ENCODE peak calls at places on chromosomes 16 and 17, in five cellular contexts. P is HCT116, J is H1, A is K562, C is HepG2. X is an unnamed sample.

GRCh38 chr16:73735018-73735417 is 561.6 kb upstream of the PSMD7 start:
- DNase-seq in J (no peak), A (no peak), C (peak), P (no peak), X (peak)

GRCh38 chr16:74738134-74738541 is 36.5 kb downstream of the FA2H start:
- DNase-seq in C (no peak), A (peak), P (peak), J (no peak), X (no peak)

GRCh38 chr16:71540-72341 is 690 bp downstream of the RHBDF1 start:
- DNase-seq in A (peak), C (peak), J (peak), P (peak), X (no peak)

GRCh38 chr17:31596382-31597323 is 205.2 kb downstream of the RAB11FIP4 start:
- DNase-seq in A (no peak), J (no peak), C (peak), P (peak), X (peak)

GRCh38 chr16:50815382-50815781 is 73.5 kb downstream of the CYLD start:
- DNase-seq in P (no peak), J (peak), A (no peak), C (no peak), X (no peak)

GRCh38 chr17:69414408-69415274 is at the start of gene MAP2K6:
- DNase-seq in J (peak), C (peak), A (peak), P (no peak), X (peak)

GRCh38 chr17:27506348-27507218 is 50.3 kb downstream of the KSR1 start:
- DNase-seq in A (peak), C (no peak), J (no peak), P (no peak), X (peak)

GRCh38 chr17:70521821-70522256 is 352.5 kb downstream of the KCNJ2 start:
- DNase-seq in C (no peak), J (no peak), P (no peak), A (no peak), X (no peak)

GRCh38 chr17:80295146-80295545 is 34.5 kb downstream of the RNF213 start:
- DNase-seq in J (no peak), C (no peak), A (no peak), P (no peak), X (no peak)

GRCh38 chr17:2181206-2181983 is 122.2 kb downstream of the SMG6 start:
- DNase-seq in C (no peak), J (no peak), P (no peak), A (no peak), X (no peak)

GRCh38 chr17:28180449-28180848 is 138.0 kb downstream of the NLK start:
- DNase-seq in A (no peak), P (no peak), C (no peak), J (no peak), X (no peak)

GRCh38 chr16:31322500-31322899 is 32.5 kb upstream of the ITGAX start:
- DNase-seq in P (no peak), A (no peak), J (no peak), C (no peak), X (no peak)

GRCh38 chr16:86029131-86029741 is 130.3 kb downstream of the IRF8 start:
- DNase-seq in P (no peak), A (no peak), J (no peak), C (no peak), X (no peak)

GRCh38 chr17:45302649-45303173 is 14.1 kb downstream of the MAP3K14 start:
- DNase-seq in P (no peak), A (no peak), C (no peak), J (no peak), X (peak)

GRCh38 chr17:56598471-56598870 is 5.0 kb downstream of the NOG start:
- DNase-seq in J (no peak), A (no peak), C (no peak), P (no peak), X (no peak)

GRCh38 chr17:2684549-2684948 is 27.0 kb downstream of the CLUH start:
- DNase-seq in C (no peak), A (no peak), P (no peak), J (no peak), X (no peak)

GRCh38 chr16:66360624-66361324 is 5.7 kb upstream of the CDH5 start:
- DNase-seq in A (no peak), C (no peak), J (no peak), P (no peak), X (no peak)

GRCh38 chr16:66358231-66358630 is 8.3 kb upstream of the CDH5 start:
- DNase-seq in P (no peak), J (no peak), C (no peak), A (no peak), X (no peak)

GRCh38 chr16:66359012-66359411 is 7.5 kb upstream of the CDH5 start:
- DNase-seq in C (no peak), A (no peak), J (no peak), P (no peak), X (no peak)

GRCh38 chr16:66361604-66362135 is 4.8 kb upstream of the CDH5 start:
- DNase-seq in A (no peak), P (no peak), C (no peak), J (no peak), X (no peak)

GRCh38 chr16:66359811-66360608 is 6.5 kb upstream of the CDH5 start:
- DNase-seq in C (no peak), A (no peak), J (no peak), P (no peak), X (no peak)
- H3K27ac ChIP-seq in C (no peak), A (no peak), J (no peak), P (no peak), X (no peak)

GRCh38 chr17:40113961-40114272 is 7.9 kb upstream of the MSL1 start:
- DNase-seq in C (no peak), J (no peak), A (no peak), P (no peak), X (no peak)
- TF ChIP-seq SP1 in C (no peak), J (no peak), A (no peak), P (no peak), X (no peak)

DNA sequence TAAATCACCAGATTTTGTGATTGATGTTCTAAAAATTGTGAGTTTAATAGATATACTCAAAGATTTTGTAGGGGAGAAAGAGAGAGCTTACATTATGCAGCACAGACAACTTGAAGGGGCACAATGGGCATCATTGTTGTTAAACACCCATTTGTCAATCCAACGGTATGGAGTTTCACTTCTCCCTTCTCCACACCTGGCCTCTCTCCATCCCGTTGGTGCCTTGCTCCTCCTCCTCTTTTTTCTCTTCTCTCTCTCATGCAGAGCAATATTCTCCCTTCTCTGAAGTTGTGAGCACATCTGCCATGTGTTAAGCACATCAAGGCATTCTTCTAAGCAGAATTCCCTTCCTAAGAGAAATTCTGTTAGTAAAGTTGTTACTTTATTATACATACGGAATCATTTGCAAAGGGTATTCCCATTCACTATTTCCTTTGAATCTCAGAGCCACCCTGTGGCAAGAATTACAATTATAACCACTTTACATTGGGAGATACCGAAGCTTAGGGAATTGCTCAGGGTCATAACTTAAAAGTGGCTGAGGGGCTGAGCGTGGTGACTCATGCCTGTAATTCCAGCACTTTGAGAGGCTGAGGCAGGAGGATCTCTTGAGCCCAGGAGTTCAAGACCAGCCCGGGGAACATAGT is 40.5 kb upstream of the SKAP1 start:
- DNase-seq in J (no peak), P (peak), A (no peak), C (no peak), X (no peak)
- H3K27ac ChIP-seq in J (no peak), P (peak), A (no peak), C (no peak), X (no peak)

DNA sequence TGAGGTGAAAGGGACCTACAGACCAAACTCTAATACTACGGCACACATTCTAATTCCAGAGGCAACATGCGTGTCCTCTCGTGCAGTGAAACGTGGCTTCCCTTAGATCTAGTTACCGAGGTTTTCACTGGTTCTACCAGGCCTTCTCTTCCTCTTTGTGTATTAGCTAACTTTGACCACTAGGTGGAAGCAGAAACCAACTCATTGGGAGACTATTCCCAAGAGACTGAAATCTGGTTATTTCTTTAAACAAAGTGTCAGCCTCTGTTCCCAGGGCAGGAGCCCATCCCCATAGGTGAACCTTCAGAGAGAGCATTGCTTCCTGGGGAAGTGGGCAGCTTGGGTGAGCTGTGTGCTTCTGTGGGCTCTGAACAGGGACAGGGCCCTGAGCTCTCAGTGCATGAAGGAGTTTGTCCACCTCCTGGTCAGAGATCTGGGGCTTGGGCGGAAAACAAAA is 19.7 kb upstream of the RCVRN start:
- DNase-seq in J (no peak), P (peak), C (peak), A (peak), X (peak)
- TF ChIP-seq SP1 in J (no peak), P (no peak), C (no peak), A (no peak), X (no peak)

GRCh38 chr16:89613954-89614459 is 565 bp downstream of the DPEP1 start:
- DNase-seq in J (no peak), P (no peak), C (no peak), A (no peak), X (no peak)
- H3K27ac ChIP-seq in J (no peak), P (no peak), C (no peak), A (no peak), X (no peak)

GRCh38 chr17:72603346-72604242 is 482.8 kb downstream of the SOX9 start:
- DNase-seq in A (no peak), C (no peak), P (no peak), J (no peak), X (no peak)
- TF ChIP-seq SP1 in A (no peak), C (no peak), P (no peak), J (no peak), X (no peak)

DNA sequence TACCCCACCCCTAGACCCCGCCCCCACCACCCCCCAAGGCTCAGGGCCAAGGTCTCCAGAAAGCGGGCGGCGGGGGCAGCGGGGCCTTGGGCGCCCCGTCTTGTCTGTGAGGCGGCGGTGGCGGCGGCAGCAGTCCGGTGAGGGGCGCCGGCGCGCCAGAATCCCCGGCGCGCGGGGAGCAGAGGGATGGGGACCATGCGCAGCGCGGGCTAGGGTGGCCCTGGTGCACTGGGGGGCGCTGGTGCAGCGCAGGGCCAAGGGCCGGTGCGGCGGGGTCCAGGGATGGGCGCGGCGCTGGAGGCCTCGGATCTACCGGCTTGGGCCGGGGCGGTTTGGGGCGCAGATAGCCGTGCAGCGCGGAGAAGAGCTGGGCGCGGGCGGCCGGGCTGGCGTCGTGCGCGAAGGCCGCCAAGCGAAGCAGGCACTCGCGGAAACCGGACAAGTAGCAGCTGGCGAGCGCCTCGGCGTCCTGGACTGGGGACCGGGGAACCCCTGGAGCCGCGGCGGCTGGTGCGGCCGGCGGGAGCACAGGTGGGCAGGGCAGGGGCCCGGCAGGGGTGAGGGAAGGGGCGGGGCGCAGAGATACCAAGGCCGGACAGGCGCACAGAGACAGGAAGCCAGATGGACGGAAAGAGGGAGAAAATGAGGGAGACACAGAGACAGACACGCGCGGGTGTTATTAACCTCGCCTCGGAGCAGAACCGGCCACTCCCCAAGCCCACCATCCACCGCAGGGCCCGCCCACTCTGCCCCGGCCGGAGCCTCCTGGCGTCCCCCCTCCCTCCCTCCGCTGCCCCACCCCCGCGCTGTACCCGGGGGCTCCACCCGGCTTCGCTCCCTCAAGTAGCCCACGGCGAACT is 2.1 kb downstream of the HES7 start:
- DNase-seq in A (peak), J (peak), P (peak), C (no peak), X (no peak)
- H3K27ac ChIP-seq in A (no peak), J (no peak), P (peak), C (no peak), X (no peak)

GRCh38 chr16:8919934-8920465 is 37.8 kb downstream of the LITAFD start:
- DNase-seq in A (no peak), J (no peak), C (no peak), P (no peak), X (no peak)
- TF ChIP-seq SP1 in A (no peak), J (no peak), C (no peak), P (no peak), X (no peak)

GRCh38 chr16:88810166-88810867 is 1.4 kb downstream of the APRT start:
- DNase-seq in P (no peak), A (peak), C (no peak), J (no peak), X (no peak)

GRCh38 chr16:88811600-88811849 is 203 bp downstream of the APRT start:
- DNase-seq in J (no peak), P (no peak), C (no peak), A (no peak), X (no peak)

GRCh38 chr16:88809068-88809675 is 2.6 kb downstream of the APRT start:
- DNase-seq in P (no peak), J (no peak), C (no peak), A (no peak), X (no peak)

GRCh38 chr16:88810868-88811599 is 694 bp downstream of the APRT start:
- DNase-seq in J (no peak), C (peak), A (peak), P (peak), X (no peak)

DNA sequence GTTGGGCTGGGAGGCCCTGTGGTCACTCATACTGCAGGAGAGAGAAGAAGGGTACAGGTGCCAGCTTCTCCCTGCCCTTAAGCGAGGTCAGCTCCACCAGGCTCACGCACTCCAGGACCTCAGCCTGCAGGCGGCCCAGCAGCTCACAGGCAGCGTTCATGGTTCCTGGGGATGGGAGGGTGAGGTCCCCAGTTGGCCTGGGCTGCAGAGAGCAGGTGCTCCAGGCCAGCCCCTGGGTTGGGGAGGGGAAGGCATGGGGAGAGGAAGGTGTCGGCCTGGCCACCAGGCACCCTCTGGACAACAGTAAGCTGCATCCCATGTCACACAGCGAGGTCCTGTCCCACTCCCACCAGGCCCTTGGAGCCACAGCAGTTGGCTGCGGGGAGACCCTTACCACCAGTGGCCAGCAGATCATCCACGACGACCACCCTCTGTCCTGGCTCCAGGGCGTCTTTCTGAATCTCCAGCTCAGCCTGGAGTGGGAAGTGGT is 2.0 kb downstream of the APRT start:
- DNase-seq in J (no peak), C (no peak), A (no peak), P (no peak), X (no peak)
- H3K27ac ChIP-seq in J (peak), C (peak), A (peak), P (peak), X (no peak)

GRCh38 chr16:25676820-25677219 is 14.9 kb upstream of the HS3ST4 start:
- DNase-seq in P (no peak), A (no peak), C (no peak), J (no peak), X (no peak)
- TF ChIP-seq SP1 in P (no peak), A (no peak), C (no peak), J (no peak), X (no peak)